ENCODE peak calls at places on chromosome 10, in nine cellular contexts. H is B cell; P is fibroblast of lung; Z is osteocyte; K is tibial nerve; A is AG09319; Q is CD4-positive, alpha-beta T cell; B is natural killer cell; F is tibial artery. J is an unnamed sample.

GRCh38 chr10:71761105-71761511 is 12.2 kb downstream of the VSIR start:
- DNase-seq in K (no peak), H (no peak), P (no peak), B (no peak), Z (no peak), A (no peak), F (no peak), Q (no peak), J (no peak)

GRCh38 chr10:104274762-104275721 is 6.1 kb downstream of the GSTO2 start:
- DNase-seq in F (no peak), K (no peak), B (no peak), Z (no peak), H (no peak), P (peak), A (no peak), Q (peak), J (no peak)

GRCh38 chr10:28841625-28842024 is 164.3 kb downstream of the BAMBI start:
- DNase-seq in Q (no peak), K (no peak), B (no peak), H (no peak), P (peak), A (no peak), Z (no peak), F (no peak), J (peak)

GRCh38 chr10:125989791-125990190 is 93.4 kb downstream of the FANK1 start:
- DNase-seq in F (no peak), B (no peak), P (no peak), A (no peak), Q (no peak), K (no peak), Z (no peak), H (no peak), J (no peak)

GRCh38 chr10:116056445-116057293 is 216.3 kb downstream of the GFRA1 start:
- DNase-seq in Q (no peak), P (peak), B (no peak), F (peak), K (peak), Z (no peak), H (no peak), A (no peak), J (no peak)

GRCh38 chr10:80599424-80599847 is 61.7 kb downstream of the SH2D4B start:
- DNase-seq in P (peak), A (no peak), F (no peak), K (no peak), Z (no peak), Q (no peak), B (no peak), H (no peak), J (no peak)

GRCh38 chr10:47374611-47375536 is 9.2 kb downstream of the ZNF488 start:
- DNase-seq in B (no peak), K (peak), A (peak), Z (peak), Q (no peak), P (peak), H (peak), F (peak), J (peak)

GRCh38 chr10:78426181-78426580 is 392.5 kb downstream of the RPS24 start:
- DNase-seq in P (no peak), F (no peak), B (no peak), Q (no peak), Z (no peak), H (no peak), A (no peak), K (no peak), J (no peak)

GRCh38 chr10:124151466-124152095 is 58.2 kb upstream of the CHST15 start:
- DNase-seq in K (no peak), Z (no peak), P (no peak), A (no peak), Q (peak), B (no peak), H (no peak), F (no peak), J (no peak)

GRCh38 chr10:58742141-58742540 is 229.5 kb downstream of the BICC1 start:
- DNase-seq in Z (no peak), K (no peak), A (no peak), P (no peak), B (no peak), H (no peak), Q (no peak), F (no peak), J (no peak)

GRCh38 chr10:129332476-129332875 is 134.6 kb upstream of the MGMT start:
- DNase-seq in Q (no peak), H (no peak), P (peak), F (no peak), K (peak), Z (no peak), B (no peak), A (no peak), J (no peak)

GRCh38 chr10:113381906-113382562 is 170.8 kb upstream of the HABP2 start:
- DNase-seq in K (no peak), H (no peak), A (no peak), B (no peak), Z (no peak), P (peak), F (no peak), Q (no peak), J (no peak)

GRCh38 chr10:92747600-92747999 is 57.8 kb downstream of the HHEX start:
- DNase-seq in P (no peak), K (no peak), Z (no peak), Q (no peak), A (no peak), B (peak), H (peak), F (no peak), J (no peak)

GRCh38 chr10:114095676-114096331 is 52.1 kb downstream of the ADRB1 start:
- DNase-seq in Q (no peak), B (no peak), A (no peak), Z (no peak), P (no peak), H (no peak), F (no peak), K (no peak), J (no peak)

GRCh38 chr10:21318768-21319167 is 206.7 kb downstream of the SKIDA1 start:
- DNase-seq in Q (no peak), Z (no peak), B (no peak), F (no peak), P (peak), K (peak), A (no peak), H (no peak), J (no peak)

GRCh38 chr10:132579027-132579859 is 41.7 kb downstream of the INPP5A start:
- DNase-seq in P (no peak), H (no peak), B (no peak), Q (no peak), A (no peak), K (no peak), F (no peak), Z (no peak), J (no peak)

GRCh38 chr10:63901916-63902315 is 380.7 kb downstream of the REEP3 start:
- DNase-seq in H (no peak), Q (no peak), A (no peak), B (no peak), F (no peak), Z (no peak), P (no peak), K (no peak), J (no peak)

GRCh38 chr10:124423813-124424212 is 5.1 kb upstream of the OAT start:
- DNase-seq in K (no peak), A (no peak), B (no peak), Z (no peak), P (no peak), F (no peak), Q (no peak), H (no peak), J (no peak)

GRCh38 chr10:120950103-120950561 is 99.0 kb downstream of the WDR11 start:
- DNase-seq in H (no peak), Q (no peak), B (no peak), P (peak), K (no peak), F (no peak), A (no peak), Z (no peak), J (no peak)

DNA sequence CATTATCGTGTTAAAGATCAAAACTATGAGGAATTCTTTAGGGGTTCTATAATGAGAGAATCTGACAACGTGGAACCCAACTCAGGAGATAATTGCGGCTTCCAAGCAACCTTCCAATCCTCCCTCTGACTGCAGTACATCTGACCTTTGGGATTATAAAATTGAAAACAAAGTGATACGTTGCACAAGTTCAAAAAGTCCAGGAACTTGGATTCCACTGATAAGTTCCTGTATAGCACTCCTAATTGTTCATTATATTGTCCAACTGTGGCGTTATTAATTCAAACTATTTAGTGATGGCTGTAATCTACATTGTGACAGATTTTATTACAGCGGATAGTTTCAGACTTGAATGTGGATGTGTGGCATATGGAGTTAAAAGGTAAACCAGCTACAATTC is 15.4 kb downstream of the MALRD1 start:
- DNase-seq in Q (no peak), H (no peak), B (no peak), F (no peak), A (no peak), K (no peak), Z (no peak), P (no peak), J (no peak)
- TF ChIP-seq CTCF in Q (no peak), H (no peak), B (no peak), F (no peak), A (no peak), K (no peak), Z (no peak), P (no peak), J (no peak)

GRCh38 chr10:7408003-7408493 is 2.8 kb downstream of the SFMBT2 start:
- DNase-seq in F (no peak), Q (peak), P (peak), Z (no peak), H (no peak), A (no peak), B (peak), K (no peak), J (no peak)

GRCh38 chr10:7407368-7408002 is 3.3 kb downstream of the SFMBT2 start:
- DNase-seq in B (no peak), A (no peak), Q (no peak), Z (no peak), P (peak), K (no peak), F (no peak), H (no peak), J (no peak)

GRCh38 chr10:7409732-7410168 is 1.1 kb downstream of the SFMBT2 start:
- DNase-seq in H (no peak), Z (no peak), B (no peak), A (no peak), Q (no peak), P (peak), F (no peak), K (no peak), J (no peak)

GRCh38 chr10:7409045-7409731 is 1.6 kb downstream of the SFMBT2 start:
- DNase-seq in F (no peak), Z (no peak), H (no peak), K (no peak), P (peak), Q (peak), A (no peak), B (peak), J (no peak)

DNA sequence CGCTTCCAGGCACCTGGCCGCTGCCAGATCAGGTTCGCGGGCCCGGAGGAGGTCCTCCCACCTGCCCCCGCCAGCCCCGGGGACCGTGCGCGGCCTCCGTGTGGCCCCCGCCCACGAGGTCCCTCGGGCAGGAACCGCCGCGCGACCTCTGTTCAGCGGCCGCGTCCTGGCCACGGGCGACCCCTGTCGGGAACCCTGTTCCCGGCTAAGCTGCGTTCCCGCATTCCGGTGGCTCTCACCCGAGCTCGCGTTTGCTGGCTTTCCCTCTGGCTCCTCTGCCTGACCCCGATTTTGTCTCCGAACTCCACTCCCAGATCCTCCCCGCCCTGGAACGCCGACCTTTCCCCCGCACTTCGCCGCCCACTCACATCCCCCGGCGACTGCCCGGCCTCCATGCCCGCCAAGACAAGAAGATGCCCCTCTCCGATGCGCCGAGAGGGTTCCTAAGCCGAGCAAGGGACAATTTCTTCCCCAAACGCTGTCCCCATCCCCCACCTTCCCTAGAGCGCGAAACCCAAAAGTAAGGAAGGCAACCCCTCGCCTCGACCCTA is 2.3 kb downstream of the SFMBT2 start:
- DNase-seq in P (peak), Z (no peak), K (peak), A (no peak), Q (peak), H (no peak), B (peak), F (no peak), J (peak)
- TF ChIP-seq CTCF in P (peak), Z (peak), K (peak), A (peak), Q (peak), H (peak), B (peak), F (no peak), J (no peak)

GRCh38 chr10:96124230-96125141 is 5.6 kb upstream of the ZNF518A start:
- DNase-seq in P (peak), H (no peak), B (no peak), A (no peak), Q (no peak), F (no peak), Z (no peak), K (no peak), J (no peak)

GRCh38 chr10:96125142-96125515 is 5.0 kb upstream of the ZNF518A start:
- DNase-seq in P (peak), Q (no peak), K (no peak), A (no peak), B (no peak), F (no peak), H (no peak), Z (no peak), J (no peak)

GRCh38 chr10:96130326-96130758 is 245 bp downstream of the ZNF518A start:
- DNase-seq in H (peak), P (no peak), Z (peak), B (peak), F (peak), A (peak), Q (peak), K (no peak), J (peak)

GRCh38 chr10:96133135-96133534 is 3.0 kb downstream of the ZNF518A start:
- DNase-seq in F (no peak), Z (no peak), Q (no peak), P (no peak), A (no peak), H (no peak), B (no peak), K (no peak), J (no peak)

DNA sequence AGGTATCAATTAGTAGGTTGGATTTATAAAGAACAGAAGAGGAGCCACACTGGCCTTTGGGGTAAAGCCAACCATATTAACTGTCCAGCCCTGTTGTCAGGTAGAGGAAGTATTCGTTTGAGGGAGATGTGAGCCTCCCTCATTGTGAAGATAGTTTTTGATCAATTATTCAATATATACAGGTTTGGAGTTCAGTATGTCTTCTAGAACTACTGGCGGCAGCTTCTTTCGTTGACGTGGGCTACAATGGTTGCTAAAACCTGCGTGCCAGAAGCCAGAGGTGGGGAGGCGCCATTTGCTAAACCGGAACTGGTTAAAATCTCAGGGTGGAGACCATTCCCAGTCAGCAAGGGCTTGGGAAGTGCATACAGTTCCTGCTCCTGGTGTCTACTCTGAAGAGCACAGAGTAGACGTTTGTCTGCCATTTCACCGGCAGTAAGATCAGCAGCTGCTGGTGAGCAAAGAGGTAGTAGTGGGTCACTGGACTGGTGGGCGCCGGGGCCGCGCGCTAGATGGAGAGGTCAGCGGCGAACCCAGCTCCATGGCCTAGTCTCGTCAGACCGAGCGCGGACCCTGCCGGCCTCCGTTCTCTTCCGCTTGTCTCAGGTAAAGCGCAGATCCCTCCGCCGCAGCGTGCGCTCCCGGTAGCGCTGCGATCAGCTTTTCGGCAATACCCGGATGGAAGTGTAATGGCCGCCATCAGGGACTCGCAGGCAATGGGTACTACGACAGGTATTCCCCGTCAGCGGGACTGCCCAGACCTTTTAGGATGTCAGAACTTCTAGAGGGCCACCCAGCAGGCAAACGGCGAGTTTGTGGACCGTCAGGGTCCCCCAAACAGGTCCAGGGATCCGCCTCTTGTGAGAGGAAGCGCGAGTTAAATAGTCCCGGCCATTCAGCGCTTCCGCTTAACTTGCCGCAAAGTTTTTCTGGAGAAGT is at the start of gene ZNF518A:
- DNase-seq in Q (peak), K (peak), P (peak), B (peak), H (peak), F (peak), Z (peak), A (peak), J (peak)
- TF ChIP-seq CTCF in Q (no peak), K (no peak), P (no peak), B (no peak), H (no peak), F (no peak), Z (no peak), A (no peak), J (no peak)

GRCh38 chr10:117924820-117925219 is 121.9 kb downstream of the RAB11FIP2 start:
- DNase-seq in Z (no peak), K (no peak), F (no peak), Q (no peak), B (no peak), P (no peak), A (no peak), H (no peak), J (no peak)
- TF ChIP-seq CTCF in Z (no peak), K (no peak), F (no peak), Q (no peak), B (no peak), P (no peak), A (no peak), H (no peak), J (no peak)

DNA sequence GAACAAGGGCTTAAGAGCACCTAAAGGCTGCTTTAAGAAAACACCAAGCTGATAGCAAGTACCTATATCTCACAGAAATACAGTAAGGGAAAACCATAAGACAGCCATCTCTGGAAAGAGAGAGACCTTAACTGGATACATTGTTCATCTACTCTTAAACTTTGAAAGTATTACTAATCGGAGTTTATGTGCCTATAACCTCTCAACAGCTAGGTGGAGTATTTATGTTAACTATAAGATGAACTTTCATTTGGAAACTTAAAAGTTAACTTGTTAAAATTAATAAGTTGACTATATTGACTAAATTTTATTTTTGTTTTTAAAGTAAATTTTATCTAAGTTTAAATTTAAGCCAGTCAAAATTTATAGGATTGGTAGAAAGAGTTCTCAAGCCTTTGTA is 90.6 kb downstream of the USP6NL start:
- DNase-seq in P (no peak), K (no peak), H (no peak), A (no peak), Q (no peak), Z (no peak), F (no peak), B (no peak), J (no peak)
- TF ChIP-seq CTCF in P (no peak), K (no peak), H (no peak), A (no peak), Q (no peak), Z (no peak), F (no peak), B (no peak), J (no peak)

GRCh38 chr10:32790483-32790882 is 167.5 kb downstream of the ITGB1 start:
- DNase-seq in K (no peak), Z (no peak), P (peak), Q (no peak), A (no peak), B (no peak), F (no peak), H (no peak), J (no peak)
- TF ChIP-seq CTCF in K (no peak), Z (no peak), P (no peak), Q (no peak), A (no peak), B (no peak), F (no peak), H (no peak), J (no peak)

GRCh38 chr10:127757033-127757432 is 20.0 kb downstream of the FOXI2 start:
- DNase-seq in P (no peak), H (no peak), Z (no peak), K (no peak), A (no peak), F (no peak), B (no peak), Q (no peak), J (no peak)
- TF ChIP-seq CTCF in P (no peak), H (no peak), Z (no peak), K (no peak), A (no peak), F (no peak), B (no peak), Q (no peak), J (no peak)

GRCh38 chr10:6272126-6272525 is 69.4 kb downstream of the PFKFB3 start:
- DNase-seq in A (no peak), H (no peak), Q (no peak), B (no peak), Z (no peak), F (no peak), P (no peak), K (no peak), J (no peak)

GRCh38 chr10:6273351-6273750 is 70.6 kb downstream of the PFKFB3 start:
- DNase-seq in B (no peak), P (no peak), Q (no peak), A (no peak), Z (no peak), K (no peak), F (no peak), H (no peak), J (no peak)

GRCh38 chr10:6274040-6274439 is 71.3 kb downstream of the PFKFB3 start:
- DNase-seq in H (no peak), B (no peak), A (no peak), Z (peak), F (no peak), P (peak), Q (no peak), K (no peak), J (no peak)

GRCh38 chr10:6274504-6274903 is 71.8 kb downstream of the PFKFB3 start:
- DNase-seq in K (no peak), P (no peak), F (no peak), Z (peak), Q (no peak), H (no peak), B (no peak), A (no peak), J (no peak)

GRCh38 chr10:6275022-6275997 is 72.6 kb downstream of the PFKFB3 start:
- DNase-seq in B (peak), A (peak), P (peak), K (peak), H (peak), F (peak), Z (peak), Q (peak), J (no peak)
- TF ChIP-seq CTCF in B (no peak), A (no peak), P (no peak), K (peak), H (no peak), F (no peak), Z (no peak), Q (no peak), J (no peak)

J was measured in mesothelial cell of epicardium.